ENCODE peak calls at places on chromosomes 3 and 15, in seven cellular contexts. L is activated CD8-positive, alpha-beta T cell treated with anti-CD3 and anti-CD28 coated beads, Interleukin-2, amount 10 ng/mL, durations not matched to agents 7 days and 5 days; I is nucleus accumbens; M is adipocyte; N is C1 segment of cervical spinal cord; V is KBM-7; R is stimulated activated CD4-positive, alpha-beta T cell treated with anti-CD3 and anti-CD28 coated beads, Interleukin-12 subunit alpha, Interleukin-12 subunit beta, amount 100 ng/mL, for 48 hours. D is an unnamed sample.

GRCh38 chr3:50635066-50635465 is 18.1 kb downstream of the MAPKAPK3 start:
- DNase-seq in R (no peak), I (no peak), V (no peak), N (no peak), L (no peak), M (no peak), D (no peak)

GRCh38 chr15:89758283-89758682 is 7.2 kb upstream of the MESP1 start:
- DNase-seq in N (no peak), I (no peak), L (no peak), R (no peak), M (no peak), V (no peak), D (no peak)

GRCh38 chr3:101453966-101454365 is 59.0 kb downstream of the SENP7 start:
- DNase-seq in I (no peak), M (peak), N (no peak), L (no peak), V (no peak), R (no peak), D (no peak)

GRCh38 chr3:187836848-187837770 is 91.8 kb upstream of the BCL6 start:
- DNase-seq in R (no peak), N (no peak), I (no peak), L (no peak), V (no peak), M (no peak), D (no peak)

GRCh38 chr3:124831631-124832184 is 55.5 kb downstream of the ITGB5 start:
- DNase-seq in M (no peak), R (no peak), I (no peak), N (no peak), V (no peak), L (no peak), D (no peak)

GRCh38 chr3:134258761-134259347 is 8.2 kb upstream of the RYK start:
- DNase-seq in N (no peak), I (no peak), L (no peak), M (no peak), R (no peak), V (no peak), D (no peak)

GRCh38 chr15:93759626-93760025 is 471.7 kb upstream of the MCTP2 start:
- DNase-seq in V (no peak), R (no peak), N (no peak), I (no peak), M (no peak), L (no peak), D (no peak)

GRCh38 chr3:189099505-189100290 is 72.1 kb upstream of the TPRG1 start:
- DNase-seq in R (no peak), L (no peak), N (no peak), V (no peak), M (no peak), I (no peak), D (no peak)

GRCh38 chr3:183285318-183285717 is 32.3 kb downstream of the B3GNT5 start:
- DNase-seq in I (no peak), V (no peak), R (no peak), L (no peak), N (no peak), M (no peak), D (no peak)

GRCh38 chr3:14391033-14391432 is 11.4 kb upstream of the SLC6A6 start:
- DNase-seq in V (no peak), R (no peak), N (no peak), L (no peak), I (no peak), M (peak), D (no peak)

GRCh38 chr3:113151475-113152031 is 59.8 kb upstream of the BOC start:
- DNase-seq in I (no peak), L (no peak), N (no peak), V (no peak), R (no peak), M (peak), D (no peak)

GRCh38 chr3:158105124-158105709 is 1.0 kb downstream of the SHOX2 start:
- DNase-seq in L (no peak), N (no peak), V (peak), R (no peak), M (peak), I (no peak), D (no peak)

GRCh38 chr15:64009798-64010241 is 36.5 kb downstream of the DAPK2 start:
- DNase-seq in R (peak), N (no peak), V (no peak), M (no peak), I (no peak), L (peak), D (no peak)

GRCh38 chr3:126528800-126529541 is 5.0 kb downstream of the CHST13 start:
- DNase-seq in N (no peak), L (no peak), M (peak), V (peak), I (no peak), R (no peak), D (no peak)

GRCh38 chr3:129068291-129068886 is 7.8 kb downstream of the GP9 start:
- DNase-seq in R (no peak), I (no peak), L (peak), N (no peak), M (no peak), V (no peak), D (no peak)

GRCh38 chr3:52061116-52061910 is 4.9 kb upstream of the DUSP7 start:
- DNase-seq in R (no peak), I (no peak), L (no peak), V (no peak), N (no peak), M (no peak), D (no peak)

GRCh38 chr3:142566096-142566495 is 12.4 kb downstream of the ATR start:
- DNase-seq in N (no peak), R (no peak), L (no peak), I (no peak), V (no peak), M (no peak), D (no peak)

GRCh38 chr15:45205192-45205591 is 17.4 kb upstream of the SHF start:
- DNase-seq in R (no peak), M (peak), V (peak), I (peak), L (peak), N (peak), D (peak)

GRCh38 chr3:11734-12133 is 184.8 kb upstream of the CHL1 start:
- DNase-seq in L (no peak), N (no peak), V (peak), M (peak), R (no peak), I (no peak), D (no peak)

GRCh38 chr15:92667291-92667904 is 11.8 kb upstream of the FAM174B start:
- DNase-seq in R (no peak), M (no peak), I (no peak), N (no peak), V (no peak), L (no peak), D (no peak)